ENCODE peak calls at places on chromosomes 12 and 14, in seven cellular contexts. K is prostate gland; X is CD4-positive, CD25-positive, alpha-beta regulatory T cell; H is HCT116; Z is ovary; R is psoas muscle; J is cardiac muscle cell. T is an unnamed sample. For H3K4me1, the result is how much of the 10 kb centered on the place peaks cover.

GRCh38 chr12:100414756-100415155 is 57.9 kb downstream of the SLC17A8 start:
- DNase-seq in K (no peak), X (no peak), J (no peak), R (no peak), Z (no peak), H (no peak), T (no peak)

GRCh38 chr14:106845286-106846087 is 1319.1 kb downstream of the TMEM121 start:
- DNase-seq in K (peak), Z (peak), R (no peak), X (no peak), H (no peak), J (no peak), T (no peak)

GRCh38 chr12:75602111-75602510 is 90.7 kb upstream of the KRR1 start:
- DNase-seq in Z (no peak), R (no peak), H (no peak), X (no peak), K (no peak), J (no peak), T (no peak)

GRCh38 chr12:52798003-52798670 is 2.2 kb upstream of the KRT3 start:
- DNase-seq in R (no peak), Z (no peak), K (no peak), J (no peak), X (no peak), H (no peak), T (no peak)

GRCh38 chr12:109126781-109127180 is 10.4 kb downstream of the ACACB start:
- DNase-seq in J (peak), Z (no peak), H (no peak), X (no peak), K (no peak), R (no peak), T (no peak)

GRCh38 chr12:29008786-29009185 is 140.3 kb upstream of the FAR2 start:
- DNase-seq in H (no peak), Z (no peak), J (no peak), R (no peak), K (no peak), X (no peak), T (no peak)

GRCh38 chr12:34547276-34547675 is 525.0 kb downstream of the ALG10 start:
- DNase-seq in J (no peak), X (no peak), R (no peak), H (no peak), K (no peak), Z (no peak), T (no peak)

GRCh38 chr12:117875652-117876491 is 92.9 kb downstream of the KSR2 start:
- DNase-seq in J (peak), K (no peak), Z (no peak), H (no peak), X (peak), R (peak), T (peak)

GRCh38 chr12:54240971-54241588 is 38.8 kb downstream of the CBX5 start:
- DNase-seq in R (no peak), H (no peak), X (no peak), K (no peak), Z (no peak), J (no peak), T (no peak)

GRCh38 chr12:25806271-25806670 is 152.2 kb upstream of the RASSF8 start:
- DNase-seq in K (no peak), H (no peak), R (no peak), X (no peak), J (peak), Z (no peak), T (no peak)

GRCh38 chr14:65412881-65413738 is 580 bp downstream of the FUT8 start:
- DNase-seq in R (peak), H (no peak), Z (no peak), J (peak), K (peak), X (peak), T (no peak)

GRCh38 chr12:111396726-111397445 is 8.8 kb upstream of the SH2B3 start:
- DNase-seq in H (peak), R (peak), X (peak), Z (peak), J (peak), K (peak), T (peak)

GRCh38 chr12:26633591-26634210 is 199.3 kb downstream of the ITPR2 start:
- DNase-seq in Z (no peak), J (peak), R (no peak), K (no peak), X (no peak), H (no peak), T (no peak)

GRCh38 chr14:61566537-61567225 is 128.6 kb upstream of the HIF1A start:
- DNase-seq in Z (no peak), R (no peak), H (no peak), J (peak), K (no peak), X (no peak), T (no peak)

GRCh38 chr12:27244680-27245005 is 557 bp downstream of the STK38L start:
- DNase-seq in H (no peak), Z (no peak), J (peak), K (no peak), R (no peak), X (no peak), T (no peak)

GRCh38 chr12:116295327-116296263 is 18.1 kb upstream of the MED13L start:
- DNase-seq in R (no peak), X (no peak), H (no peak), Z (no peak), J (peak), K (no peak), T (no peak)

GRCh38 chr12:12331244-12331771 is 18.7 kb downstream of the MANSC1 start:
- DNase-seq in K (no peak), R (no peak), J (no peak), H (no peak), Z (no peak), X (no peak), T (no peak)

GRCh38 chr12:6915023-6915788 is 826 bp downstream of the ENO2 start:
- DNase-seq in K (no peak), Z (no peak), J (no peak), R (no peak), H (no peak), X (no peak), T (no peak)

GRCh38 chr12:76688001-76688400 is 75.9 kb upstream of the ZDHHC17 start:
- DNase-seq in X (no peak), H (no peak), R (no peak), K (no peak), Z (no peak), J (peak), T (no peak)

GRCh38 chr12:1553987-1554982 is 40.1 kb downstream of the FBXL14 start:
- DNase-seq in Z (no peak), J (no peak), R (no peak), K (no peak), X (no peak), H (no peak), T (no peak)

GRCh38 chr12:19681007-19681406 is 241.7 kb downstream of the AEBP2 start:
- DNase-seq in R (no peak), J (no peak), K (no peak), X (no peak), Z (no peak), H (no peak), T (no peak)

GRCh38 chr14:50340045-50340444 is 27.9 kb downstream of the DMAC2L start:
- DNase-seq in R (no peak), H (no peak), Z (no peak), X (no peak), K (no peak), J (no peak), T (no peak)

GRCh38 chr12:49190317-49190716 is 1.4 kb upstream of the TUBA1A start:
- DNase-seq in H (no peak), K (no peak), J (no peak), Z (no peak), X (no peak), R (no peak), T (no peak)

GRCh38 chr12:90974286-90974685 is 19.3 kb upstream of the CCER1 start:
- DNase-seq in X (no peak), R (no peak), Z (no peak), K (no peak), H (no peak), J (no peak), T (no peak)

GRCh38 chr14:89755816-89756215 is 198.7 kb downstream of the EFCAB11 start:
- DNase-seq in Z (no peak), J (no peak), X (no peak), H (no peak), R (peak), K (no peak), T (no peak)

GRCh38 chr12:64691793-64692583 is 67.2 kb downstream of the GNS start:
- DNase-seq in J (no peak), Z (no peak), R (no peak), K (no peak), H (no peak), X (no peak), T (no peak)

GRCh38 chr14:47150267-47150666 is 498.7 kb upstream of the RPL10L start:
- DNase-seq in H (no peak), K (no peak), J (no peak), R (no peak), Z (no peak), X (no peak), T (no peak)

GRCh38 chr14:93032301-93032929 is 83.3 kb downstream of the ITPK1 start:
- DNase-seq in J (no peak), X (no peak), Z (no peak), H (no peak), R (peak), K (no peak), T (no peak)

GRCh38 chr12:104942075-104942474 is 16.0 kb downstream of the SLC41A2 start:
- DNase-seq in K (no peak), Z (no peak), X (no peak), R (no peak), H (no peak), J (no peak), T (no peak)

GRCh38 chr12:14157129-14157747 is 175.8 kb upstream of the GRIN2B start:
- DNase-seq in K (no peak), J (no peak), H (no peak), R (no peak), Z (no peak), X (no peak), T (no peak)

GRCh38 chr12:24795699-24796385 is 153.1 kb downstream of the BCAT1 start:
- DNase-seq in R (no peak), X (no peak), J (no peak), Z (no peak), H (no peak), K (no peak), T (no peak)

GRCh38 chr12:15687583-15687982 is 101.6 kb downstream of the EPS8 start:
- DNase-seq in H (no peak), J (no peak), K (no peak), X (no peak), Z (no peak), R (no peak), T (no peak)
- H3K4me1 ChIP-seq in H (half or more), J (under half), K (under half), X (under half), Z (under half), R (under half), T (under half)

GRCh38 chr12:94273272-94273671 is 124.9 kb downstream of the PLXNC1 start:
- DNase-seq in K (no peak), J (no peak), R (no peak), X (no peak), Z (no peak), H (no peak), T (no peak)

GRCh38 chr12:94277426-94278000 is 129.1 kb downstream of the PLXNC1 start:
- DNase-seq in Z (no peak), K (no peak), H (no peak), J (peak), X (no peak), R (no peak), T (no peak)

GRCh38 chr12:94272280-94272679 is 123.9 kb downstream of the PLXNC1 start:
- DNase-seq in J (no peak), Z (no peak), R (no peak), H (no peak), X (no peak), K (no peak), T (no peak)

GRCh38 chr12:94280063-94280462 is 131.7 kb downstream of the PLXNC1 start:
- DNase-seq in K (no peak), R (no peak), H (no peak), X (no peak), Z (no peak), J (no peak), T (no peak)

DNA sequence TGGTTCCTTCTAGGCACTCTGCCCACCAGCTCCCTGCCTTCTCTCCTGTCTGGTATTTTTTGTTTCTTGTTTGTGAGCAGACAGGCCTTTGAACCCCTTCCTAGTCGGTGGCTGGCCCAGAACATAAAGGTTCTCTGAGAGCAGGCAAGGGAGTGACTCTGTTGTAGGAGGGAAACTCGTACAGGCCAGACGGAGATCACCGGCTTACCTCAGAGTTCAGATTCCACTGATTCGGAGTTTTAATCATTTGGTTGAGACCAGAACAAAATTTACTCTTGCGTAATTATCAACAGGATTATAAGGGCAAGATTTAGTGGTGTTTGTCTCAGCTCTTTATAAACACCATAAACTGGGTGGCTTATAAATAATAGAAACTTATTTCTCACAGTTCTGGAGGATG is 128.3 kb downstream of the PLXNC1 start:
- DNase-seq in K (no peak), Z (no peak), J (no peak), R (no peak), H (no peak), X (no peak), T (no peak)
- H3K27ac ChIP-seq in K (no peak), Z (no peak), J (no peak), R (no peak), H (no peak), X (no peak), T (no peak)

DNA sequence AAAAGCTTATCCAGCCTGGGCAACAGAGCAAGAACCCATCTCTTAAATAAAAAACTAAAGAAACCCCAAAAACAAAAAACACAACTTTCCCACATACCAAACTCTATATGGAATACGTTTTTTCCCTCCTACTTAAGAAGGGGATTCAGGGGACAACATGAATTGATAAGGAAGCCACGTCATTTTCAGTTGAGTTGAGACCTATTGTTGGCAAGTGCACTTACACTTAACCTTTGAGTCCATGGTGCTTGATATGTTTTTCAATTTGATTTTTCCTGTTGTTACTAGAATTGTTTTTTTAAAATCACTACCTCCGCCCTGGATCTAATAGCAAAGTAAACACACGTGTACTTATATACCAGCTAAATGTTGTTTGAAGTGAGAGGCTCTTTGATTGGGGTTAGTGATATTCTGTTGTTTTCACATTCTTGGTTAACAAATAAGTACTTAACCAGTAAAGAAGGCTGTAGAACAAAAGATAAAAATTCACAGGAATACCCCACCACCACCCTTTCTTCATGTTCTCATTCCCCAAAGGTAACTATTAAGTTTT is 2.0 kb downstream of the FAM177A1 start:
- DNase-seq in J (no peak), X (no peak), R (no peak), Z (no peak), K (no peak), H (no peak), T (no peak)
- H3K4me3 ChIP-seq in J (no peak), X (peak), R (peak), Z (no peak), K (peak), H (no peak), T (no peak)

GRCh38 chr12:84760091-84760490 is 152.5 kb downstream of the SLC6A15 start:
- DNase-seq in Z (no peak), H (no peak), X (no peak), R (no peak), K (no peak), J (no peak), T (no peak)
- H3K4me1 ChIP-seq in Z (under half), H (under half), X (under half), R (under half), K (under half), J (under half), T (under half)